ENCODE peak calls at places on chromosomes 3 and 15, in five cellular contexts. O is OCI-LY7, B is hepatocyte, V is GM23248, N is neural progenitor cell. D is an unnamed sample.

GRCh38 chr15:80895091-80895490 is 94.5 kb downstream of the MESD start:
- DNase-seq in O (no peak), B (no peak), N (no peak), V (no peak), D (no peak)

GRCh38 chr3:13657660-13658435 is 108.9 kb downstream of the FBLN2 start:
- DNase-seq in N (peak; percentile 74), V (peak; percentile 75), B (peak; percentile 75), O (peak; percentile 50), D (peak; percentile 81)

GRCh38 chr3:23583980-23584736 is 221.6 kb upstream of the UBE2E1 start:
- DNase-seq in N (no peak), B (no peak), O (no peak), V (no peak), D (no peak)

GRCh38 chr3:104411760-104412159 is 954.9 kb upstream of the ALCAM start:
- DNase-seq in N (peak; percentile 56), B (no peak), V (peak; percentile 22), O (no peak), D (no peak)

GRCh38 chr15:58440181-58440910 is 8.6 kb downstream of the LIPC start:
- DNase-seq in N (no peak), V (peak; percentile 65), O (no peak), B (peak; percentile 43), D (peak; percentile 56)

GRCh38 chr15:60392986-60393811 is 4.6 kb downstream of the ANXA2 start:
- DNase-seq in B (peak; percentile 90), N (no peak), O (no peak), V (peak; percentile 95), D (peak; percentile 97)

GRCh38 chr15:41866263-41866703 is 27.6 kb downstream of the SPTBN5 start:
- DNase-seq in B (peak; percentile 28), V (no peak), O (no peak), N (peak; percentile 71), D (no peak)

GRCh38 chr3:69142090-69142489 is 19.7 kb upstream of the LMOD3 start:
- DNase-seq in N (no peak), B (no peak), V (no peak), O (no peak), D (no peak)

GRCh38 chr3:173930251-173930650 is 532.7 kb downstream of the NLGN1 start:
- DNase-seq in B (no peak), V (no peak), N (no peak), O (no peak), D (no peak)

GRCh38 chr3:160695906-160696305 is 18.9 kb downstream of the ARL14 start:
- DNase-seq in B (no peak), V (peak; percentile 17), O (no peak), N (no peak), D (no peak)

GRCh38 chr3:126753191-126754160 is 49.4 kb downstream of the CHCHD6 start:
- DNase-seq in O (no peak), V (peak; percentile 88), B (peak; percentile 60), N (no peak), D (no peak)

GRCh38 chr3:195099976-195100755 is 170.8 kb downstream of the XXYLT1 start:
- DNase-seq in N (no peak), B (no peak), O (no peak), V (no peak), D (no peak)

GRCh38 chr3:185823280-185824044 is 1.4 kb downstream of the IGF2BP2 start:
- DNase-seq in O (no peak), B (peak; percentile 79), N (peak; percentile 73), V (peak; percentile 75), D (peak; percentile 38)

GRCh38 chr3:136291302-136291701 is 41.2 kb downstream of the PCCB start:
- DNase-seq in N (no peak), V (no peak), B (no peak), O (no peak), D (no peak)

GRCh38 chr15:76310470-76311070 is 699 bp downstream of the ETFA start:
- DNase-seq in V (peak; percentile 66), B (peak; percentile 36), N (peak; percentile 36), O (peak; percentile 23), D (peak; percentile 3)

GRCh38 chr3:123152656-123153055 is 49.1 kb upstream of the SEC22A start:
- DNase-seq in N (peak; percentile 74), O (peak; percentile 17), B (no peak), V (no peak), D (no peak)

GRCh38 chr15:32802296-32802936 is 84.6 kb downstream of the GREM1 start:
- DNase-seq in V (peak; percentile 79), O (no peak), N (no peak), B (no peak), D (peak; percentile 95)

GRCh38 chr3:94221829-94222228 is 159.0 kb downstream of the NSUN3 start:
- DNase-seq in N (no peak), O (no peak), B (no peak), V (no peak), D (no peak)

GRCh38 chr15:73550190-73550589 is 83.0 kb downstream of the NPTN start:
- DNase-seq in B (no peak), N (no peak), V (peak; percentile 20), O (no peak), D (no peak)

GRCh38 chr3:136142592-136142991 is 53.5 kb downstream of the MSL2 start:
- DNase-seq in B (peak; percentile 55), V (peak; percentile 93), O (no peak), N (no peak), D (peak; percentile 84)

GRCh38 chr3:54347933-54348332 is 225.6 kb downstream of the CACNA2D3 start:
- DNase-seq in B (no peak), N (no peak), O (no peak), V (no peak), D (no peak)

GRCh38 chr3:54349231-54349647 is 226.9 kb downstream of the CACNA2D3 start:
- DNase-seq in V (no peak), O (no peak), N (peak; percentile 54), B (no peak), D (no peak)

GRCh38 chr3:54344601-54345216 is 222.4 kb downstream of the CACNA2D3 start:
- DNase-seq in N (no peak), B (no peak), V (no peak), O (no peak), D (no peak)

GRCh38 chr3:54343495-54343894 is 221.1 kb downstream of the CACNA2D3 start:
- DNase-seq in O (no peak), B (no peak), V (no peak), N (no peak), D (no peak)

DNA sequence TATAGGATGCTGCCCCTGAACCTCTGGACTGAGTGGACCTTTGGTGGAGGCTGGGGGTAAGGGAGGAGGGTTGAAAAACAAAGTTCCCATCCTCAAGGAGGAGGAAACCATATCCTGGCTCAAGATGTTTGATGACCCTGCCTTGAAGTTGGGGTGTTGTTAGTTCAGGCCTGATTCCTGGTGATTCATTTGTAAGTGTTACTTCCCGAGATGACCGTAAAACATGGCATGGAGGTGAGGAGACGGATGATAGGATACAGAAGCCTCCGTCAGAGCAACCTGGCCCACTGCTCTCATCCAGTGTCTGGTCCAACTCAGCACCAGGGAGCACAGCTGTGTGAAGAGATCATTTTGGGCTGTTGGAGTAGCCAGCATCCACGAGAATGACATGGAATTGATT is 223.6 kb downstream of the CACNA2D3 start:
- DNase-seq in V (no peak), B (no peak), O (no peak), N (no peak), D (no peak)
- TF ChIP-seq EZH2phosphoT487 in V (no peak), B (no peak), O (no peak), N (no peak), D (no peak)

DNA sequence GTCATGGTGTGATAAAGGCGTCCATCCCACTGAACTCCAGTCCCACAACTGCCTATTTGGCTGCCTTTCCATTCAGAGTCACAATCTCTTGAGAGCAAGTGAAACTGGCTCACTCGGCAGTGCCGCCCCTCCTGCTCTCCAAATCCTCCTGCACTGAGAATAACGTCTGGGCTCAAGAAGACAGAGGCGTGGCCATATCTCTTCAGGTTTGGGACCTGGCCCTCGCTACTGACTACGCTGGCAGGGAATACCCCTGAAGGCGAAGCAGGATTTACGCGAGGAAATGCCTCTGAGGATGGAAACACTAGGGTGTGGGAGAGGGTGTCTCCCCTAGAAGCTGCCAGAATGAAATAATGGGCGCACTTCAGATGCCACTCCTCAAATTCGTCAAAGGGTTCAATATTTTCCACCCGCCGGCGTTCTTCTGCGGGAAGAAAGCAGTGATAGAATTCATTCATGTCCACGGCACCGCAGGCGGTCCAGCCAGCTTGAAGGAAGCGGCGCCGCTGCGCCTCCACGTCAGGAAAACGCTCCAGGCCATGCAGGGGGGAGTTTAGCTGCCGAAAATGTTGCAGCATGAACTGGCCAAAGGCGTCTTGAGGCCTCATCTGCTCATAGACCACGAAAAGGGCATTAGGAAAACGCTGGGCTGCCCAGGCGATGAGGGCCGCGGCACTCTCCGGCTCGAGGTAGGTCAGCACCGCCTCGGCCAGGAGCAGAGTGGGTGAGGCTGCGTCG is 982 bp downstream of the LCMT2 start:
- DNase-seq in N (peak; percentile 77), O (no peak), V (peak; percentile 79), B (no peak), D (no peak)
- TF ChIP-seq EZH2phosphoT487 in N (no peak), O (no peak), V (no peak), B (no peak), D (no peak)

DNA sequence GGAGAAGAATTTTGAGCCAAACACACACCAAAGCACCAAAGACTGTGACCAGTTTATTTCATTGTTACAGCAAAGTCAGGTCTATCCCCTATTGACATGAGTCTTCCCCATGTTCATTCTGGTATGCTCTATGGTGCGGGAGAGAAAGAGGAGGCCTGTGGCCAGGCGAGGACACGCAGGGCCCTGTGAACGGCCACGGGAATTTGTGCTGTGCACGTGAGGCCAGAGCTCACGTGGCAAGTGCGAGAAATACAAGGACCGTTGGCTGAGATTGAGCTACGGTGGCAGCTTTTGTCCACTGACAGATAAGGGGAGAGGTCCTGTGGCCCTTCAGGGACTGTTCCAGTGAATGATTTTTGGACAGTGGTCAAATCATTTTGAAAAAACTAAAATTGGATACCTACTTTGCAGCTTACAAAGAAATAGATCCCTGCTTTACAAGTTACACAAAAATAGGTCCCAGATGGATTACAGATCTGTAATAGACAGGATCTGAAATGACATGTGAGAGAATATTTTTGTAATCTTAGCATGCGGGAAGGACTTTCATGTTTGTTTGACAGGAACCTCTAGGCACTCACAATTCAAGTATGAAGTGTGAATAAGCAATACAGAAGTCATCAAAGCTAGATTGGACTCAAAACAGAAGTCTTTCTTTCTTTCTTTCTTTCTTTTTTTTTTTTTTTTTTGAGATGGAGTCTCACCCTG is 9.2 kb downstream of the ZSCAN2 start:
- DNase-seq in V (no peak), O (no peak), N (no peak), B (no peak), D (no peak)
- TF ChIP-seq EZH2phosphoT487 in V (no peak), O (no peak), N (no peak), B (no peak), D (no peak)

GRCh38 chr3:71973337-71974030 is 188.5 kb upstream of the PROK2 start:
- DNase-seq in B (no peak), V (no peak), O (no peak), N (no peak), D (no peak)

GRCh38 chr3:71968491-71968890 is 183.5 kb upstream of the PROK2 start:
- DNase-seq in O (no peak), N (no peak), B (no peak), V (no peak), D (no peak)

GRCh38 chr3:71975573-71975972 is 190.6 kb upstream of the PROK2 start:
- DNase-seq in N (no peak), V (no peak), O (no peak), B (no peak), D (no peak)

GRCh38 chr3:71977525-71977924 is 192.6 kb upstream of the PROK2 start:
- DNase-seq in N (no peak), B (no peak), O (no peak), V (no peak), D (no peak)

DNA sequence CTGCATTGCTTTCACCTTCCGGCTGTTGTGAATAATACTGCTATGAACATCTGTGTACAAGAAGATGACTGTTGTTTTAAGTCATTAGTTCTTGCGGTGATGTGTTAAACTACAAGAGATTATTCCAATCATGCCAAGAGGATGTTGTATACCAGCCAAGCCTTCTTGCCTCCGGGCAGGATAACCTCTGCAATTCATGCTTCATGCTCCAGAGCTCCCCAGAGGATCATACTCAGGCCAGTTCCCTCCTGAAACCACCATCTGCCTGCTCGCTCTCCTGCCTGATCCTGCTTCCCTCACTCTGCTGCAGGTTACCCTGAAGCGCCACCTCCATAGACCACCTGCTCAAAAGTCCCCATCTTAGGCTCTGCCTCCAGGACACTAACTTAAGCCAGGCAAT is 187.1 kb upstream of the PROK2 start:
- DNase-seq in V (peak; percentile 66), B (no peak), N (no peak), O (peak; percentile 48), D (peak; percentile 67)
- TF ChIP-seq EZH2phosphoT487 in V (no peak), B (no peak), N (no peak), O (no peak), D (no peak)